ENCODE peak calls at places on chromosome 1, in six cellular contexts. F is aorta, V is cardiac muscle cell, X is iPS DF 6.9, S is OCI-LY7, E is SJSA1. R is an unnamed sample. For H3K4me1, the result is how much of the 10 kb centered on the place peaks cover.

GRCh38 chr1:81920245-81920740 is 119.6 kb downstream of the ADGRL2 start:
- DNase-seq in F (peak), V (peak), X (peak), S (no peak), E (no peak), R (no peak)

GRCh38 chr1:231937013-231937754 is 310.6 kb downstream of the DISC1 start:
- DNase-seq in F (no peak), V (peak), X (no peak), S (no peak), E (no peak), R (no peak)

GRCh38 chr1:20032425-20032824 is 37.6 kb upstream of the PLA2G5 start:
- DNase-seq in F (no peak), V (no peak), X (no peak), S (no peak), E (no peak), R (no peak)

GRCh38 chr1:4784761-4785160 is 130.4 kb downstream of the AJAP1 start:
- DNase-seq in F (no peak), V (no peak), X (no peak), S (no peak), E (no peak), R (no peak)

GRCh38 chr1:205324781-205325180 is 3.2 kb upstream of the NUAK2 start:
- DNase-seq in F (no peak), V (peak), X (no peak), S (no peak), E (peak), R (no peak)

GRCh38 chr1:22808846-22809501 is 98.3 kb downstream of the EPHB2 start:
- DNase-seq in F (peak), V (peak), X (no peak), S (no peak), E (no peak), R (no peak)

GRCh38 chr1:20787775-20788488 is 825 bp upstream of the HP1BP3 start:
- DNase-seq in F (no peak), V (peak), X (no peak), S (no peak), E (no peak), R (no peak)

GRCh38 chr1:10170362-10170665 is 40.1 kb upstream of the KIF1B start:
- DNase-seq in F (no peak), V (no peak), X (no peak), S (no peak), E (no peak), R (no peak)

GRCh38 chr1:43034195-43034658 is 75.6 kb upstream of the SLC2A1 start:
- DNase-seq in F (no peak), V (no peak), X (no peak), S (no peak), E (no peak), R (no peak)

GRCh38 chr1:31762323-31762722 is 1.8 kb downstream of the ADGRB2 start:
- DNase-seq in F (no peak), V (no peak), X (no peak), S (no peak), E (no peak), R (no peak)

GRCh38 chr1:214453109-214453722 is 98.2 kb downstream of the PTPN14 start:
- DNase-seq in F (no peak), V (peak), X (no peak), S (no peak), E (no peak), R (no peak)

GRCh38 chr1:107432108-107432507 is 291.3 kb downstream of the NTNG1 start:
- DNase-seq in F (no peak), V (no peak), X (peak), S (no peak), E (no peak), R (no peak)
- H3K4me1 ChIP-seq in F (under half), V (under half), X (under half), S (under half), E (under half), R (under half)

GRCh38 chr1:210787800-210788199 is 346.1 kb downstream of the KCNH1 start:
- DNase-seq in F (no peak), V (no peak), X (no peak), S (no peak), E (no peak), R (no peak)
- H3K4me3 ChIP-seq in F (no peak), V (no peak), X (no peak), S (no peak), E (no peak), R (no peak)

GRCh38 chr1:187078916-187079315 is 250.2 kb downstream of the PLA2G4A start:
- DNase-seq in F (no peak), V (no peak), X (no peak), S (no peak), E (no peak), R (no peak)
- H3K4me1 ChIP-seq in F (under half), V (under half), X (under half), S (under half), E (under half), R (under half)

GRCh38 chr1:37995773-37996379 is 6.1 kb upstream of the SF3A3 start:
- DNase-seq in F (peak), V (peak), X (no peak), S (no peak), E (peak), R (no peak)
- H3K4me3 ChIP-seq in F (peak), V (peak), X (peak), S (peak), E (peak), R (peak)

GRCh38 chr1:110916669-110917306 is 43.8 kb downstream of the CD53 start:
- DNase-seq in F (no peak), V (peak), X (no peak), S (no peak), E (peak), R (no peak)
- H3K4me1 ChIP-seq in F (under half), V (under half), X (under half), S (under half), E (under half), R (under half)